ENCODE peak calls at places on chromosome 16, in seven cellular contexts. One of them, this sample, is unnamed.
A peak's percentile ranks its signal among the peaks of the same experiment; 100 is the strongest.

GRCh38 chr16:73036074-73036826 is 11.7 kb downstream of the ZFHX3 start:
- DNase-seq in A549: no peak
- DNase-seq in astrocyte: peak; percentile 10
- DNase-seq in neural progenitor cell: peak; percentile 96
- DNase-seq in MM.1S: no peak
- DNase-seq in prostate gland: no peak
- DNase-seq in testis: no peak
- DNase-seq in this sample: peak; percentile 84

GRCh38 chr16:84324439-84325262 is 30.0 kb downstream of the WFDC1 start:
- DNase-seq in A549: no peak
- DNase-seq in astrocyte: peak; percentile 8
- DNase-seq in neural progenitor cell: no peak
- DNase-seq in MM.1S: no peak
- DNase-seq in prostate gland: no peak
- DNase-seq in testis: no peak
- DNase-seq in this sample: no peak

GRCh38 chr16:11084484-11085024 is 140.2 kb downstream of the CLEC16A start:
- DNase-seq in A549: no peak
- DNase-seq in astrocyte: peak; percentile 93
- DNase-seq in neural progenitor cell: no peak
- DNase-seq in MM.1S: no peak
- DNase-seq in prostate gland: no peak
- DNase-seq in testis: no peak
- DNase-seq in this sample: no peak

GRCh38 chr16:17431012-17431411 is 39.7 kb downstream of the XYLT1 start:
- DNase-seq in A549: no peak
- DNase-seq in astrocyte: peak; percentile 49
- DNase-seq in neural progenitor cell: no peak
- DNase-seq in MM.1S: no peak
- DNase-seq in prostate gland: no peak
- DNase-seq in testis: no peak
- DNase-seq in this sample: peak; percentile 7

GRCh38 chr16:55643161-55643970 is 12.4 kb upstream of the SLC6A2 start:
- DNase-seq in A549: no peak
- DNase-seq in astrocyte: no peak
- DNase-seq in neural progenitor cell: no peak
- DNase-seq in MM.1S: no peak
- DNase-seq in prostate gland: no peak
- DNase-seq in testis: peak; percentile 26
- DNase-seq in this sample: peak; percentile 10

GRCh38 chr16:30349695-30350094 is 5.4 kb downstream of the CD2BP2 start:
- DNase-seq in A549: no peak
- DNase-seq in astrocyte: no peak
- DNase-seq in neural progenitor cell: no peak
- DNase-seq in MM.1S: no peak
- DNase-seq in prostate gland: no peak
- DNase-seq in testis: no peak
- DNase-seq in this sample: no peak

GRCh38 chr16:67844441-67844840 is 2.3 kb upstream of the NUTF2 start:
- DNase-seq in A549: no peak
- DNase-seq in astrocyte: no peak
- DNase-seq in neural progenitor cell: peak; percentile 50
- DNase-seq in MM.1S: no peak
- DNase-seq in prostate gland: no peak
- DNase-seq in testis: no peak
- DNase-seq in this sample: no peak

GRCh38 chr16:68345958-68346635 is 35.3 kb downstream of the PRMT7 start:
- DNase-seq in A549: no peak
- DNase-seq in astrocyte: no peak
- DNase-seq in neural progenitor cell: no peak
- DNase-seq in MM.1S: no peak
- DNase-seq in prostate gland: no peak
- DNase-seq in testis: no peak
- DNase-seq in this sample: peak; percentile 87

GRCh38 chr16:67445441-67445912 is 14.6 kb downstream of the HSD11B2 start:
- DNase-seq in A549: no peak
- DNase-seq in astrocyte: no peak
- DNase-seq in neural progenitor cell: no peak
- DNase-seq in MM.1S: no peak
- DNase-seq in prostate gland: no peak
- DNase-seq in testis: no peak
- DNase-seq in this sample: peak; percentile 66

GRCh38 chr16:51757124-51757470 is 606.0 kb upstream of the SALL1 start:
- DNase-seq in A549: no peak
- DNase-seq in astrocyte: no peak
- DNase-seq in neural progenitor cell: no peak
- DNase-seq in MM.1S: no peak
- DNase-seq in prostate gland: no peak
- DNase-seq in testis: no peak
- DNase-seq in this sample: peak; percentile 67

GRCh38 chr16:86772231-86772510 is 193.8 kb downstream of the FOXL1 start:
- DNase-seq in A549: no peak
- DNase-seq in astrocyte: peak; percentile 80
- DNase-seq in neural progenitor cell: no peak
- DNase-seq in MM.1S: no peak
- DNase-seq in prostate gland: no peak
- DNase-seq in testis: no peak
- DNase-seq in this sample: no peak

GRCh38 chr16:566475-567361 is at the start of gene NHLRC4:
- DNase-seq in A549: no peak
- DNase-seq in astrocyte: no peak
- DNase-seq in neural progenitor cell: peak; percentile 48
- DNase-seq in MM.1S: peak; percentile 87
- DNase-seq in prostate gland: peak; percentile 53
- DNase-seq in testis: peak; percentile 92
- DNase-seq in this sample: peak; percentile 30

GRCh38 chr16:75304521-75305363 is 53.3 kb upstream of the BCAR1 start:
- DNase-seq in A549: peak; percentile 23
- DNase-seq in astrocyte: peak; percentile 96
- DNase-seq in neural progenitor cell: no peak
- DNase-seq in MM.1S: no peak
- DNase-seq in prostate gland: no peak
- DNase-seq in testis: peak; percentile 69
- DNase-seq in this sample: peak; percentile 90

GRCh38 chr16:17437142-17437720 is 33.5 kb downstream of the XYLT1 start:
- DNase-seq in A549: no peak
- DNase-seq in astrocyte: no peak
- DNase-seq in neural progenitor cell: no peak
- DNase-seq in MM.1S: no peak
- DNase-seq in prostate gland: no peak
- DNase-seq in testis: no peak
- DNase-seq in this sample: peak; percentile 72

GRCh38 chr16:15443753-15444152 is 9.4 kb downstream of the BMERB1 start:
- DNase-seq in A549: no peak
- DNase-seq in astrocyte: no peak
- DNase-seq in neural progenitor cell: no peak
- DNase-seq in MM.1S: no peak
- DNase-seq in prostate gland: no peak
- DNase-seq in testis: no peak
- DNase-seq in this sample: no peak

GRCh38 chr16:53515259-53515658 is 12.2 kb upstream of the AKTIP start:
- DNase-seq in A549: no peak
- DNase-seq in astrocyte: peak; percentile 39
- DNase-seq in neural progenitor cell: no peak
- DNase-seq in MM.1S: no peak
- DNase-seq in prostate gland: no peak
- DNase-seq in testis: no peak
- DNase-seq in this sample: no peak

GRCh38 chr16:85639529-85640253 is 26.6 kb downstream of the GSE1 start:
- DNase-seq in A549: no peak
- DNase-seq in astrocyte: no peak
- DNase-seq in neural progenitor cell: no peak
- DNase-seq in MM.1S: no peak
- DNase-seq in prostate gland: peak; percentile 67
- DNase-seq in testis: peak; percentile 87
- DNase-seq in this sample: no peak

GRCh38 chr16:1554826-1555445 is 21.5 kb downstream of the TMEM204 start:
- DNase-seq in A549: no peak
- DNase-seq in astrocyte: no peak
- DNase-seq in neural progenitor cell: no peak
- DNase-seq in MM.1S: no peak
- DNase-seq in prostate gland: no peak
- DNase-seq in testis: no peak
- DNase-seq in this sample: no peak

GRCh38 chr16:3092501-3092991 is 6.5 kb downstream of the ZSCAN10 start:
- DNase-seq in A549: no peak
- DNase-seq in astrocyte: no peak
- DNase-seq in neural progenitor cell: no peak
- DNase-seq in MM.1S: no peak
- DNase-seq in prostate gland: no peak
- DNase-seq in testis: no peak
- DNase-seq in this sample: no peak

GRCh38 chr16:55569025-55569424 is 2.5 kb downstream of the CAPNS2 start:
- DNase-seq in A549: no peak
- DNase-seq in astrocyte: peak; percentile 75
- DNase-seq in neural progenitor cell: no peak
- DNase-seq in MM.1S: no peak
- DNase-seq in prostate gland: no peak
- DNase-seq in testis: no peak
- DNase-seq in this sample: no peak

GRCh38 chr16:85306071-85306792 is 194.0 kb upstream of the CIBAR2 start:
- DNase-seq in A549: no peak
- DNase-seq in astrocyte: peak; percentile 63
- DNase-seq in neural progenitor cell: peak; percentile 54
- DNase-seq in MM.1S: no peak
- DNase-seq in prostate gland: peak; percentile 43
- DNase-seq in testis: peak; percentile 92
- DNase-seq in this sample: peak; percentile 99

GRCh38 chr16:66152841-66153525 is 213.5 kb upstream of the CDH5 start:
- DNase-seq in A549: no peak
- DNase-seq in astrocyte: peak; percentile 92
- DNase-seq in neural progenitor cell: no peak
- DNase-seq in MM.1S: no peak
- DNase-seq in prostate gland: no peak
- DNase-seq in testis: no peak
- DNase-seq in this sample: no peak

GRCh38 chr16:59342669-59343068 is 608.6 kb upstream of the GOT2 start:
- DNase-seq in A549: no peak
- DNase-seq in astrocyte: no peak
- DNase-seq in neural progenitor cell: no peak
- DNase-seq in MM.1S: no peak
- DNase-seq in prostate gland: no peak
- DNase-seq in testis: no peak
- DNase-seq in this sample: no peak
- H3K4me1 ChIP-seq in A549: no peaks in the 10 kb centered on the region
- H3K4me1 ChIP-seq in astrocyte: no peaks in the 10 kb centered on the region
- H3K4me1 ChIP-seq in neural progenitor cell: peaks cover 17% of the 10 kb centered on the region
- H3K4me1 ChIP-seq in MM.1S: no peaks in the 10 kb centered on the region
- H3K4me1 ChIP-seq in prostate gland: no peaks in the 10 kb centered on the region
- H3K4me1 ChIP-seq in testis: no peaks in the 10 kb centered on the region
- H3K4me1 ChIP-seq in this sample: no peaks in the 10 kb centered on the region

GRCh38 chr16:50334106-50334975 is 34.4 kb downstream of the BRD7 start:
- DNase-seq in A549: no peak
- DNase-seq in astrocyte: no peak
- DNase-seq in neural progenitor cell: no peak
- DNase-seq in MM.1S: no peak
- DNase-seq in prostate gland: no peak
- DNase-seq in testis: no peak
- DNase-seq in this sample: no peak
- H3K4me1 ChIP-seq in A549: peaks cover 19% of the 10 kb centered on the region
- H3K4me1 ChIP-seq in astrocyte: no peaks in the 10 kb centered on the region
- H3K4me1 ChIP-seq in neural progenitor cell: no peaks in the 10 kb centered on the region
- H3K4me1 ChIP-seq in MM.1S: peaks cover 5% of the 10 kb centered on the region
- H3K4me1 ChIP-seq in prostate gland: no peaks in the 10 kb centered on the region
- H3K4me1 ChIP-seq in testis: peaks cover 2% of the 10 kb centered on the region
- H3K4me1 ChIP-seq in this sample: peaks cover 8% of the 10 kb centered on the region

DNA sequence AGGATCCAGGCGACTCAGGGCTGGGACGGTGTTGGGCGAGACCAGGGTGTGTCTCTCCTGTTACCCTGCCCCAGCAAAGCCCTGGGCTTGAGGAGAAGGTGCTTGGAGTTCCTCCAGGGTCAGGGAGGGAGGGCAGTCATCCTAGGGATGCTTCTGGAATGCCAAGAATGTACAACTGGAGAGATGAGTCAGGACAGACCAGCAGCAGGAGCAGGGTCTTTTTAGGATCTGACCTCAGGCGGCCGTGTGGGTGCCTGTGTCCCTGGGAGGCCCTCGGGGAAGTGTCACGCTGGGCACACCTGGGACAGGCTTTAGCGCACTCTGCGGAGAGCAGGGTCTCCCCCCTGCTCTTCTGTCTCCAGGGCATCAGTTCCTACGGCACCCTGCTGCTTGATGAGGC is 8.2 kb upstream of the MTSS2 start:
- DNase-seq in A549: peak; percentile 95
- DNase-seq in astrocyte: peak; percentile 74
- DNase-seq in neural progenitor cell: peak; percentile 69
- DNase-seq in MM.1S: no peak
- DNase-seq in prostate gland: no peak
- DNase-seq in testis: no peak
- DNase-seq in this sample: no peak
- H3K4me1 ChIP-seq in A549: peaks cover 88% of the 10 kb centered on the region
- H3K4me1 ChIP-seq in astrocyte: peaks cover 45% of the 10 kb centered on the region
- H3K4me1 ChIP-seq in neural progenitor cell: peaks cover 30% of the 10 kb centered on the region
- H3K4me1 ChIP-seq in MM.1S: no peaks in the 10 kb centered on the region
- H3K4me1 ChIP-seq in prostate gland: peaks cover 21% of the 10 kb centered on the region
- H3K4me1 ChIP-seq in testis: peaks cover 40% of the 10 kb centered on the region
- H3K4me1 ChIP-seq in this sample: peaks cover 74% of the 10 kb centered on the region

GRCh38 chr16:80837421-80838263 is 33.2 kb upstream of the CDYL2 start:
- DNase-seq in A549: no peak
- DNase-seq in astrocyte: no peak
- DNase-seq in neural progenitor cell: no peak
- DNase-seq in MM.1S: no peak
- DNase-seq in prostate gland: peak; percentile 87
- DNase-seq in testis: no peak
- DNase-seq in this sample: no peak
- H3K4me1 ChIP-seq in A549: no peaks in the 10 kb centered on the region
- H3K4me1 ChIP-seq in astrocyte: no peaks in the 10 kb centered on the region
- H3K4me1 ChIP-seq in neural progenitor cell: no peaks in the 10 kb centered on the region
- H3K4me1 ChIP-seq in MM.1S: no peaks in the 10 kb centered on the region
- H3K4me1 ChIP-seq in prostate gland: peaks cover 15% of the 10 kb centered on the region
- H3K4me1 ChIP-seq in testis: no peaks in the 10 kb centered on the region
- H3K4me1 ChIP-seq in this sample: no peaks in the 10 kb centered on the region

GRCh38 chr16:89103156-89103555 is 9.5 kb downstream of the ACSF3 start:
- DNase-seq in A549: no peak
- DNase-seq in astrocyte: no peak
- DNase-seq in neural progenitor cell: no peak
- DNase-seq in MM.1S: no peak
- DNase-seq in prostate gland: no peak
- DNase-seq in testis: no peak
- DNase-seq in this sample: no peak
- H3K4me1 ChIP-seq in A549: no peaks in the 10 kb centered on the region
- H3K4me1 ChIP-seq in astrocyte: no peaks in the 10 kb centered on the region
- H3K4me1 ChIP-seq in neural progenitor cell: peaks cover 3% of the 10 kb centered on the region
- H3K4me1 ChIP-seq in MM.1S: no peaks in the 10 kb centered on the region
- H3K4me1 ChIP-seq in prostate gland: no peaks in the 10 kb centered on the region
- H3K4me1 ChIP-seq in testis: peaks cover 4% of the 10 kb centered on the region
- H3K4me1 ChIP-seq in this sample: peaks cover 5% of the 10 kb centered on the region

GRCh38 chr16:19515765-19516164 is 6.1 kb downstream of the GDE1 start:
- DNase-seq in A549: no peak
- DNase-seq in astrocyte: no peak
- DNase-seq in neural progenitor cell: no peak
- DNase-seq in MM.1S: no peak
- DNase-seq in prostate gland: no peak
- DNase-seq in testis: no peak
- DNase-seq in this sample: no peak
- H3K4me1 ChIP-seq in A549: peaks cover 50% of the 10 kb centered on the region
- H3K4me1 ChIP-seq in astrocyte: peaks cover 2% of the 10 kb centered on the region
- H3K4me1 ChIP-seq in neural progenitor cell: no peaks in the 10 kb centered on the region
- H3K4me1 ChIP-seq in MM.1S: peaks cover 3% of the 10 kb centered on the region
- H3K4me1 ChIP-seq in prostate gland: peaks cover 4% of the 10 kb centered on the region
- H3K4me1 ChIP-seq in testis: peaks cover 7% of the 10 kb centered on the region
- H3K4me1 ChIP-seq in this sample: peaks cover 19% of the 10 kb centered on the region

This sample was measured in thyroid gland.